ENCODE peak calls at places on chromosomes 3 and 15, in eight cellular contexts. U, X, Q, A, V, C, R and B are unnamed samples.

GRCh38 chr15:45157974-45158373 is 28.2 kb downstream of the DUOX1 start:
- DNase-seq in Q (no peak), X (no peak), V (no peak), R (no peak), A (peak), C (no peak), U (no peak), B (no peak)

GRCh38 chr3:152019516-152019915 is 146.1 kb downstream of the SUCNR1 start:
- DNase-seq in A (no peak), V (no peak), Q (no peak), X (no peak), R (no peak), C (no peak), U (no peak), B (no peak)

GRCh38 chr3:150149651-150150051 is 179.0 kb upstream of the PFN2 start:
- DNase-seq in R (no peak), X (no peak), Q (no peak), A (no peak), C (no peak), V (peak), U (no peak), B (no peak)

GRCh38 chr3:13482106-13482690 is 2.1 kb downstream of the HDAC11 start:
- DNase-seq in Q (no peak), U (no peak), C (no peak), A (no peak), R (no peak), V (no peak), X (no peak), B (no peak)

GRCh38 chr15:98120561-98120960 is 160.1 kb downstream of the ARRDC4 start:
- DNase-seq in U (no peak), A (no peak), X (no peak), V (no peak), Q (no peak), R (no peak), C (no peak), B (no peak)

GRCh38 chr3:49454457-49454856 is 15.6 kb upstream of the DAG1 start:
- DNase-seq in U (no peak), V (no peak), C (peak), Q (peak), R (no peak), X (no peak), A (no peak), B (no peak)

GRCh38 chr15:22263738-22264137 is 183.4 kb downstream of the OR4M2 start:
- DNase-seq in A (peak), C (no peak), X (no peak), R (no peak), U (no peak), V (no peak), Q (no peak), B (no peak)

GRCh38 chr3:137764001-137764433 is at the start of gene SOX14:
- DNase-seq in X (no peak), C (peak), R (no peak), A (no peak), U (no peak), Q (peak), V (peak), B (no peak)

GRCh38 chr3:12553921-12554391 is 2.9 kb upstream of the MKRN2 start:
- DNase-seq in Q (no peak), U (no peak), A (no peak), R (no peak), V (peak), C (peak), X (no peak), B (no peak)

GRCh38 chr3:157445897-157446296 is 9.2 kb downstream of the PTX3 start:
- DNase-seq in U (no peak), V (no peak), Q (no peak), X (no peak), A (no peak), R (no peak), C (no peak), B (no peak)

GRCh38 chr3:126485956-126486884 is 10.5 kb upstream of the ZXDC start:
- DNase-seq in R (no peak), V (no peak), C (no peak), A (no peak), Q (no peak), X (no peak), U (no peak), B (no peak)

GRCh38 chr15:62828364-62828763 is 214.2 kb upstream of the TPM1 start:
- DNase-seq in R (no peak), X (no peak), C (no peak), V (no peak), A (no peak), Q (no peak), U (no peak), B (no peak)

GRCh38 chr15:100879046-100879445 is 585 bp upstream of the ALDH1A3 start:
- DNase-seq in U (no peak), V (no peak), X (peak), R (no peak), A (no peak), Q (no peak), C (no peak), B (no peak)

GRCh38 chr3:155983834-155984474 is 113.5 kb downstream of the GMPS start:
- DNase-seq in X (no peak), R (no peak), Q (no peak), A (no peak), C (no peak), V (no peak), U (no peak), B (no peak)

GRCh38 chr3:151135548-151136337 is 50.3 kb downstream of the MED12L start:
- DNase-seq in C (peak), R (no peak), V (peak), A (peak), X (no peak), Q (no peak), U (no peak), B (peak)

GRCh38 chr3:53202331-53203015 is 41.5 kb downstream of the PRKCD start:
- DNase-seq in A (no peak), U (no peak), Q (no peak), V (no peak), C (no peak), R (no peak), X (no peak), B (no peak)

GRCh38 chr15:41583795-41584194 is 24.8 kb downstream of the TYRO3 start:
- DNase-seq in C (no peak), X (no peak), R (no peak), V (no peak), Q (no peak), A (no peak), U (no peak), B (no peak)

GRCh38 chr3:24829632-24830229 is 335.1 kb upstream of the THRB start:
- DNase-seq in V (peak), R (no peak), Q (no peak), U (no peak), C (peak), X (peak), A (no peak), B (no peak)

GRCh38 chr3:127479449-127479848 is 111.1 kb downstream of the TPRA1 start:
- DNase-seq in R (no peak), V (no peak), U (no peak), A (no peak), X (no peak), C (no peak), Q (no peak), B (no peak)